ENCODE peak calls at places on chromosomes 2 and 18, in five cellular contexts. P is mesendoderm, J is neural progenitor cell, X is mammary epithelial cell, Y is H1. B is an unnamed sample. For H3K79me2, the result is how much of the 10 kb centered on the place peaks cover.

GRCh38 chr2:66032376-66032775 is 402.5 kb upstream of the MEIS1 start:
- DNase-seq in J (peak), Y (no peak), P (peak), X (no peak), B (no peak)

GRCh38 chr2:59307196-59307595 is 1066.1 kb upstream of the FANCL start:
- DNase-seq in P (no peak), X (no peak), Y (no peak), J (no peak), B (no peak)

GRCh38 chr2:178482437-178482836 is 2.2 kb downstream of the PLEKHA3 start:
- DNase-seq in J (no peak), P (peak), X (no peak), Y (no peak), B (no peak)

GRCh38 chr2:34570266-34570872 is 971.3 kb upstream of the FAM98A start:
- DNase-seq in X (peak), P (peak), J (peak), Y (no peak), B (no peak)

GRCh38 chr2:105301646-105302045 is 27.9 kb downstream of the TGFBRAP1 start:
- DNase-seq in Y (no peak), X (no peak), J (no peak), P (no peak), B (no peak)

GRCh38 chr2:58562281-58562680 is 321.2 kb upstream of the FANCL start:
- DNase-seq in Y (no peak), P (no peak), X (peak), J (no peak), B (no peak)

GRCh38 chr18:47150029-47150823 is at the start of gene HDHD2:
- DNase-seq in Y (peak), P (peak), J (peak), X (peak), B (peak)

GRCh38 chr2:207143474-207144190 is 22.1 kb downstream of the KLF7 start:
- DNase-seq in X (no peak), J (peak), Y (no peak), P (peak), B (no peak)

GRCh38 chr2:64936809-64937208 is 52.4 kb upstream of the SLC1A4 start:
- DNase-seq in X (no peak), J (no peak), Y (no peak), P (no peak), B (no peak)

GRCh38 chr2:64931536-64932326 is 57.5 kb upstream of the SLC1A4 start:
- DNase-seq in J (peak), X (no peak), P (no peak), Y (no peak), B (peak)

GRCh38 chr2:64932327-64933216 is 56.6 kb upstream of the SLC1A4 start:
- DNase-seq in P (no peak), Y (no peak), J (no peak), X (no peak), B (no peak)

GRCh38 chr2:64937341-64938230 is 51.6 kb upstream of the SLC1A4 start:
- DNase-seq in J (no peak), X (no peak), P (no peak), Y (no peak), B (no peak)

GRCh38 chr2:64934530-64934929 is 54.7 kb upstream of the SLC1A4 start:
- DNase-seq in P (no peak), J (no peak), Y (no peak), X (no peak), B (no peak)
- H3K79me2 ChIP-seq in P (under half), J (under half), Y (under half), X (under half), B (under half)

GRCh38 chr2:10135296-10136089 is 13.0 kb downstream of the RRM2 start:
- DNase-seq in Y (no peak), X (peak), J (no peak), P (no peak), B (no peak)

GRCh38 chr2:10129490-10129889 is 7.0 kb downstream of the RRM2 start:
- DNase-seq in P (no peak), J (no peak), X (no peak), Y (no peak), B (no peak)

GRCh38 chr2:10128420-10128819 is 5.9 kb downstream of the RRM2 start:
- DNase-seq in Y (no peak), P (no peak), X (no peak), J (no peak), B (no peak)

GRCh38 chr2:10132596-10132995 is 10.1 kb downstream of the RRM2 start:
- DNase-seq in X (no peak), Y (no peak), P (no peak), J (no peak), B (no peak)

DNA sequence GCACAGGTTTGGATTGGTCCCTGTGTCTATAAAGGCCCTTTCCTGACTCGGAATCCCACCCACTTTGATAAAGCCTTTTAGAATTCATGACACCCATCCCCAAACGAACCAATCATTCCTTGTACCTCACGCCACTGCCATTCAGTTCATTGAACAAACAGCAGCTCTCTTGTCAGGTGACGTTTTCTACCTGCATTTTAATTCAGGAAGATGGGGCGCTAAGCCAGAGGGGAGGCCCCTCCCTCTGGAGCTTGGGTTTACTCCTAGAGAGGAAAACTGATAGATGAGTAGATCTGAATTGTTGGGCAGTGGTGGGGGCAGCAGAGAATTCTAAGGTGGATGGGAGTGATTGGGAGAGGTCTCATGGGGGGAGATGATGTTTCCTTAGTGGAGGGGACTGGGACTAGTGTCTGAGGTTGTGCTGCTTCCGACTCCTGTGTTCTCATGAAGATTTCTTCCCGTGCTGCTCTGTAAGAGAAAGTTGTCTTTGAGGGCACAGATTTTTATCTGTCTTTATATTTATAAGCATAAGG is 9.6 kb downstream of the RRM2 start:
- DNase-seq in P (no peak), X (no peak), J (no peak), Y (no peak), B (no peak)
- H3K79me2 ChIP-seq in P (under half), X (under half), J (under half), Y (under half), B (under half)

GRCh38 chr2:10133007-10133647 is 10.6 kb downstream of the RRM2 start:
- DNase-seq in Y (no peak), X (no peak), J (no peak), P (no peak), B (no peak)
- H3K79me2 ChIP-seq in Y (under half), X (under half), J (under half), P (under half), B (under half)

DNA sequence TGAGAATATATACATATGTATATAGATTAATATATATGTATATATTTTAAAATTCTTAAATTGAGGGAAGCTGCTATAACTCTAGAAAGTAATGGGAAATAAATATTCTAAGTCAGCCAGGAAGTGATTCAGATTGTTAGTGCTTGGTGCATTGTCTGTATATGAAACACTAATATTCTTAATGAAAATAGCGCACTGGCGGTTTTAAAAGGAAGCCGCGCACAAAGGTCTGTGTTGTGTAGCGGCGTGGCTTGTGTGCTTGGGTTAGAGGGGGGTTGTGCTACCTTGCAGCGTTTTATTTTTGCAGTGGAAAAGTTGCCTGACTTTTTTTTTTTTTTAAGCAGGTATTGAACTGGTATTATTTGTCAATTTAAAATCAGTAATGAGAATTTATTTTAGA is 11.3 kb downstream of the TSHZ1 start:
- DNase-seq in Y (no peak), P (no peak), J (no peak), X (no peak), B (no peak)
- H3K79me2 ChIP-seq in Y (under half), P (under half), J (under half), X (under half), B (under half)

DNA sequence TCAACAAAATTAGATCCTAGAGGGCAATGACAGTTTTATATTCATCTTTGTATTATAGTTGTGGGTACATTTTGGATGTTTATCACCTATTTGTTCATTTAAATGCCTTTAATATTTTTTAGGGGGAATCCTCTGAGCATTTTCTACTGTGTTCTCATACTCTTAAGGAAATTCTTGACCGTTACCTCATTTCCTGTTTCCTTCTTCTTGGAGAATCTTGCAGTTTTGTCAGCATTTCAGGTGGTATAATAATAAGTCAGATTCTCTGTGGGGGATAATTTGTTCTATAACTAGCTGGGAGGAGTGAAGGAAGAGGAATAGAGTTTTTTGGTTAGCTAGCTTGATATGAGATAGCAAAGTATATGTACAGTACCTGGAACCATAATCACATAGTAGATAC is 14.0 kb downstream of the MTX2 start:
- DNase-seq in J (no peak), X (no peak), Y (no peak), P (no peak), B (no peak)
- H3K79me2 ChIP-seq in J (half or more), X (half or more), Y (half or more), P (under half), B (under half)

GRCh38 chr2:101258804-101259203 is 6.1 kb downstream of the CNOT11 start:
- DNase-seq in X (no peak), J (no peak), P (no peak), Y (no peak), B (no peak)
- H3K79me2 ChIP-seq in X (half or more), J (under half), P (under half), Y (under half), B (under half)

DNA sequence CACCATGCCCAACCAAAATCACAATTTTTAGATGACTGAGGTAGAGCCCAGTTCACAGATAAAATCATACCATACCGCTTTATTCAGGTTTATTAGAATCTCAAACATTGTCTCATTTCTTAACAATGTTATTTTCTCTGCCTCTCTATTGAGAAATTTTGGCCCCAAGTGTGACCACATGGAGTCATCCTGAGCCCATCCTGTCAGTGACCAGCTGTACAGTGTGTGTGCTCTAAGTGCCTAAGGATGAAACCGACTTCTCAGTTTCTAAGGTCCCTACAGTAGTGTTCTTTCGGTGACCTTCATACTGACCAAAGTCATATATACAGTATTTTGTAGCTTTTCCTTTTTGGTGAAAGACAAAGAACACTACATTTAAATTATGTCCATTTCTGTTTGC is 123.7 kb upstream of the MSTN start:
- DNase-seq in Y (no peak), X (no peak), J (no peak), P (no peak), B (no peak)
- H3K79me2 ChIP-seq in Y (under half), X (under half), J (under half), P (under half), B (under half)

GRCh38 chr18:13520306-13520705 is 206.1 kb downstream of the FAM210A start:
- DNase-seq in J (no peak), P (no peak), X (no peak), Y (no peak), B (peak)
- H3K79me2 ChIP-seq in J (under half), P (under half), X (under half), Y (under half), B (under half)

GRCh38 chr18:12858961-12859360 is 25.1 kb downstream of the PTPN2 start:
- DNase-seq in P (no peak), X (no peak), Y (no peak), J (no peak), B (no peak)

GRCh38 chr18:12862874-12863482 is 21.1 kb downstream of the PTPN2 start:
- DNase-seq in P (no peak), X (no peak), J (peak), Y (no peak), B (no peak)

GRCh38 chr18:12861637-12862036 is 22.4 kb downstream of the PTPN2 start:
- DNase-seq in J (no peak), P (no peak), X (no peak), Y (no peak), B (no peak)

GRCh38 chr18:12862467-12862866 is 21.6 kb downstream of the PTPN2 start:
- DNase-seq in J (peak), P (peak), X (peak), Y (peak), B (peak)

GRCh38 chr18:12860530-12860929 is 23.5 kb downstream of the PTPN2 start:
- DNase-seq in X (no peak), Y (no peak), P (no peak), J (no peak), B (peak)
- H3K79me2 ChIP-seq in X (half or more), Y (half or more), P (under half), J (half or more), B (under half)